ENCODE peak calls at places on chromosomes 11 and 22, in ten cellular contexts. T, X, H, U, Y, K, M, Q, L and J are unnamed samples.

GRCh38 chr11:1487851-1488574 is 1.4 kb upstream of the MOB2 start:
- DNase-seq in T (no peak), X (no peak), H (no peak), U (no peak), Y (no peak), K (no peak), M (no peak), Q (no peak), L (no peak), J (no peak)

GRCh38 chr22:25494774-25495173 is 69.7 kb upstream of the GRK3 start:
- DNase-seq in T (no peak), X (no peak), H (no peak), U (no peak), Y (no peak), K (no peak), M (no peak), Q (no peak), L (no peak), J (peak)

GRCh38 chr22:44580756-44581435 is 82.9 kb upstream of the RTL6 start:
- DNase-seq in T (no peak), X (no peak), H (no peak), U (no peak), Y (no peak), K (no peak), M (no peak), Q (no peak), L (no peak), J (no peak)

GRCh38 chr11:61335355-61335710 is 2.3 kb downstream of the TKFC start:
- DNase-seq in T (no peak), X (no peak), H (no peak), U (no peak), Y (no peak), K (no peak), M (no peak), Q (no peak), L (no peak), J (no peak)

GRCh38 chr11:128471138-128471661 is 116.2 kb downstream of the ETS1 start:
- DNase-seq in T (no peak), X (no peak), H (no peak), U (no peak), Y (no peak), K (no peak), M (no peak), Q (no peak), L (peak), J (no peak)

GRCh38 chr11:64571410-64572091 is 19.5 kb upstream of the SLC22A12 start:
- DNase-seq in T (no peak), X (no peak), H (no peak), U (no peak), Y (no peak), K (no peak), M (no peak), Q (no peak), L (no peak), J (no peak)

GRCh38 chr22:44532466-44533025 is 34.5 kb upstream of the RTL6 start:
- DNase-seq in T (no peak), X (no peak), H (no peak), U (no peak), Y (no peak), K (no peak), M (no peak), Q (no peak), L (no peak), J (no peak)

GRCh38 chr22:46019351-46019750 is 42.4 kb upstream of the WNT7B start:
- DNase-seq in T (no peak), X (no peak), H (no peak), U (no peak), Y (no peak), K (no peak), M (no peak), Q (no peak), L (no peak), J (no peak)

GRCh38 chr22:27780161-27780575 is 21.4 kb downstream of the MN1 start:
- DNase-seq in T (no peak), X (no peak), H (no peak), U (no peak), Y (no peak), K (no peak), M (no peak), Q (peak), L (no peak), J (no peak)

GRCh38 chr22:48900626-48901025 is 927.0 kb downstream of the BRD1 start:
- DNase-seq in T (no peak), X (no peak), H (no peak), U (no peak), Y (no peak), K (no peak), M (no peak), Q (no peak), L (no peak), J (no peak)

GRCh38 chr22:37581534-37581933 is 1.6 kb upstream of the LGALS2 start:
- DNase-seq in T (no peak), X (no peak), H (no peak), U (no peak), Y (no peak), K (no peak), M (no peak), Q (no peak), L (no peak), J (no peak)

GRCh38 chr11:9180784-9181183 is 84.4 kb downstream of the DENND5A start:
- DNase-seq in T (no peak), X (no peak), H (no peak), U (no peak), Y (no peak), K (no peak), M (no peak), Q (peak), L (no peak), J (no peak)

GRCh38 chr11:21552910-21553309 is 640.0 kb upstream of the ANO5 start:
- DNase-seq in T (no peak), X (peak), H (no peak), U (no peak), Y (no peak), K (no peak), M (no peak), Q (no peak), L (no peak), J (no peak)

GRCh38 chr11:47433157-47433556 is 6.9 kb upstream of the PSMC3 start:
- DNase-seq in T (peak), X (no peak), H (no peak), U (no peak), Y (no peak), K (no peak), M (no peak), Q (no peak), L (no peak), J (no peak)

GRCh38 chr22:31857247-31857646 is 87.1 kb upstream of the YWHAH start:
- DNase-seq in T (no peak), X (no peak), H (no peak), U (no peak), Y (no peak), K (peak), M (no peak), Q (no peak), L (no peak), J (no peak)

GRCh38 chr11:132504501-132505041 is 1027.7 kb downstream of the OPCML start:
- DNase-seq in T (no peak), X (no peak), H (no peak), U (no peak), Y (no peak), K (no peak), M (no peak), Q (no peak), L (no peak), J (no peak)

GRCh38 chr11:528815-529728 is 6.3 kb downstream of the HRAS start:
- DNase-seq in T (no peak), X (no peak), H (no peak), U (no peak), Y (no peak), K (no peak), M (no peak), Q (no peak), L (no peak), J (no peak)